ENCODE peak calls at places on chromosomes 13 and 19, in five cellular contexts. C, Q, F, Y and A are unnamed samples.

GRCh38 chr19:33795370-33796163 is 1.1 kb upstream of the KCTD15 start:
- DNase-seq in C (no peak), Q (peak; percentile 26), F (peak; percentile 75), Y (peak; percentile 86), A (no peak)

GRCh38 chr19:18775586-18776287 is 15.4 kb downstream of the COMP start:
- DNase-seq in C (no peak), Q (no peak), F (peak; percentile 71), Y (no peak), A (no peak)

GRCh38 chr19:17216058-17216670 is 1.0 kb downstream of the USE1 start:
- DNase-seq in C (no peak), Q (no peak), F (no peak), Y (no peak), A (no peak)

GRCh38 chr13:113209880-113210421 is 538 bp downstream of the CUL4A start:
- DNase-seq in C (peak; percentile 73), Q (peak; percentile 73), F (peak; percentile 55), Y (peak; percentile 80), A (no peak)

GRCh38 chr19:56015756-56016155 is 29.2 kb downstream of the NLRP5 start:
- DNase-seq in C (no peak), Q (no peak), F (no peak), Y (no peak), A (no peak)

GRCh38 chr13:108700421-108701170 is 71.2 kb downstream of the MYO16 start:
- DNase-seq in C (no peak), Q (no peak), F (peak; percentile 71), Y (no peak), A (no peak)

GRCh38 chr19:46716013-46716671 is 772 bp downstream of the PRKD2 start:
- DNase-seq in C (no peak), Q (no peak), F (no peak), Y (peak; percentile 56), A (peak; percentile 47)

GRCh38 chr19:47860602-47861297 is 1.7 kb downstream of the TPRX2 start:
- DNase-seq in C (no peak), Q (no peak), F (no peak), Y (peak; percentile 20), A (no peak)

GRCh38 chr19:38433268-38433733 is at the start of gene RYR1:
- DNase-seq in C (no peak), Q (peak; percentile 37), F (no peak), Y (peak; percentile 79), A (peak; percentile 65)

GRCh38 chr13:21050288-21051197 is 10.8 kb downstream of the LATS2 start:
- DNase-seq in C (no peak), Q (no peak), F (no peak), Y (no peak), A (no peak)

GRCh38 chr13:86318424-86318823 is 519.2 kb upstream of the SLITRK6 start:
- DNase-seq in C (no peak), Q (no peak), F (no peak), Y (no peak), A (no peak)

DNA sequence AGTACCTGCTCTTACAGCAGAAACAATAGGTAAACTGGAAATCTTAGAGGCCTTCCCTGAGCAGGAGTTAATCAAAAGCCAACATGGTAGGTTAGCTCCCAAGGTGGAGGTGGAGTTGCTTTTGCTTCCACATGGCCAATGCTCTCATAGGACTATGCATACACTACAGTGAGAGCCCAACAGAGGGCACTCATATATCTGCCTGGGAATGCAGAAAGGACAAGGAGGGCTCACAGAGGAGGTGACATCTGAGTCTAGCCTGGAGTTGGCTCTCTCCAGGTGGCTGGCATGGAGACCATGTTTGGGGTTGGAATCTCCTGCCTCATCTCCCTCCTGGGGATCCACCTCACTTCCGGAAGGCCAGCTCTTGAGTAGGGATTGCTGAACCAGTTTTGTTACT is 34.6 kb downstream of the ATP8A2 start:
- DNase-seq in C (no peak), Q (no peak), F (no peak), Y (no peak), A (no peak)
- TF ChIP-seq CTCF in C (no peak), Q (no peak), F (no peak), Y (no peak), A (no peak)

GRCh38 chr13:111076156-111077013 is 38.7 kb upstream of the ARHGEF7 start:
- DNase-seq in C (no peak), Q (no peak), F (no peak), Y (no peak), A (no peak)
- TF ChIP-seq CTCF in C (no peak), Q (no peak), F (peak; percentile 7), Y (no peak), A (no peak)

GRCh38 chr13:81539643-81540150 is 1198.8 kb upstream of the SPRY2 start:
- DNase-seq in C (no peak), Q (no peak), F (no peak), Y (no peak), A (no peak)

DNA sequence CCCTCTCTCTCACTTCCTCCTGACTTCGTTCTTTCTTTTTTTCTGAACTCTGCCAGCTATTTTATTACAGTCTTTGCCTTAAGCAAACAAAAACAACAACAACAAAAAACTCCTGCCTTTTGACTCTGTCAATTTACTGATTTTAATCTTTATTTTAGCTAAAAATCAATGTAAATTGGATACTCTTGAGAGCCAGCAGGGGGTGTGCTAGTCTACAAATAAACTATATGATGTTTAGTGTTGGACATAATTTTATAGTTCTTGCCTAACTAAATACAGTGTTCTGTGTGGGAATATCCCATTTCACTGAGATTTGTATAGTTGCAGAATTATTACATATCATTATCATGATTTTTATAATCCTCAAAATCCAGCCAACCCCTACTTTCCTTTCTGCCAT is 1199.9 kb upstream of the SPRY2 start:
- DNase-seq in C (no peak), Q (no peak), F (no peak), Y (no peak), A (no peak)
- TF ChIP-seq CTCF in C (no peak), Q (no peak), F (no peak), Y (peak; percentile 9), A (no peak)

DNA sequence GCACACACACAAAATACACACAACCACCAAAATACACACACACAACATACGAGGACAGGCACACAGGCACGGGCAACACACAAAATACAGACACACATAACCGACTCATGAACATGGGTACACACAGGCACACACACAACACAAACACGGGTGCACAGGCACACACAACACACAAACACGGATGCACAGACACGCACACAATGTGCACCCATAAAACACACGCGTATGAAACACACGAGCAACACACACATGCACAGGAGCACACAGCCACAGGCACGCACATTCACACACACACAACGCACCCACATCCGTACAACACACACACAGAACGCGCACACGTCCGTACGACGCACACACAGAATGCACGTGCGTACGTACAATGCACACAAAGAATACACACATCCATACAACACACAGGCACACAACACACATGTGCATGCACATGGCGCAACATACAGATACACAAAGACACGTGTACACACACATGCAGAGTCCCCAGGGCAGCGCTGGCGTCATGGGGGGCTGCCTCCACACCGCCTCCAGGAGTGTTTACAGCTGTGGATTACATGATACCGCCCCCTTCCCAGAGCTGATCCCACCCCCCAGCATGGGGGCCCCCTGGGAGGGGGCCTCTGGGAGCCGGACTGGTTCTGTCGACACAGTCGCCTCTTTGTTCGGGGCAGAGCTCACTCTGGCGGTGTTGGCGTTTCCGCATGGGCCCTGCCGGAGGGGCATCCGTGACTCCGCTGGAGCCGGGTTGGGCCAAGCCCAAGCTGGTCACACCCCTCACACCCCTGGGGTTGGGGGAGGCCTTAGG is 2.9 kb downstream of the SBNO2 start:
- DNase-seq in C (no peak), Q (no peak), F (no peak), Y (peak; percentile 47), A (no peak)
- TF ChIP-seq CTCF in C (no peak), Q (no peak), F (no peak), Y (no peak), A (no peak)

DNA sequence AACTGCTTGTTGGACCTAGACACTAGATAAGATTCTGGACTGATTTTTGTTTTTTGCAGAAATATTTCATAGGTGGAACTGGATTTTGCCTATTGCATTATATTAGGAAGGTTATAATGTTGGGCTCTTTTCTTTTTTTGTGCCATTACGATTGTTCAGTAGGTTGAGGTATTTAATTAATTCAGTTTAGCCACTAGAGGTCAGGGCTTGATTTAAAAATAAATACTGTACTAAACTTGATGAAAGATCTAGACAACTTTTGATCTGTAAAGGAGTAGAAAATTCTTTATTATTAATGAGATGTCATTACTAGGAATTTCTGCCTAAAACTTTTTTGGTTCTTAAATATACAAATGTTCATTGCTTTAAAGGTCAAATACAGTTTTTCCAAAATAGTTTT is 15.2 kb upstream of the SUPT20H start:
- DNase-seq in C (no peak), Q (no peak), F (peak; percentile 49), Y (no peak), A (no peak)
- TF ChIP-seq CTCF in C (peak; percentile 54), Q (peak; percentile 49), F (peak; percentile 54), Y (peak; percentile 26), A (peak; percentile 67)

GRCh38 chr19:29603308-29603707 is 2.8 kb upstream of the POP4 start:
- DNase-seq in C (no peak), Q (no peak), F (no peak), Y (no peak), A (no peak)

GRCh38 chr19:29610213-29610573 is 4.1 kb downstream of the POP4 start:
- DNase-seq in C (no peak), Q (no peak), F (no peak), Y (no peak), A (no peak)

GRCh38 chr19:29609636-29610035 is 3.6 kb downstream of the POP4 start:
- DNase-seq in C (no peak), Q (no peak), F (no peak), Y (no peak), A (no peak)

GRCh38 chr19:29606420-29606747 is 301 bp downstream of the POP4 start:
- DNase-seq in C (no peak), Q (no peak), F (no peak), Y (no peak), A (no peak)

DNA sequence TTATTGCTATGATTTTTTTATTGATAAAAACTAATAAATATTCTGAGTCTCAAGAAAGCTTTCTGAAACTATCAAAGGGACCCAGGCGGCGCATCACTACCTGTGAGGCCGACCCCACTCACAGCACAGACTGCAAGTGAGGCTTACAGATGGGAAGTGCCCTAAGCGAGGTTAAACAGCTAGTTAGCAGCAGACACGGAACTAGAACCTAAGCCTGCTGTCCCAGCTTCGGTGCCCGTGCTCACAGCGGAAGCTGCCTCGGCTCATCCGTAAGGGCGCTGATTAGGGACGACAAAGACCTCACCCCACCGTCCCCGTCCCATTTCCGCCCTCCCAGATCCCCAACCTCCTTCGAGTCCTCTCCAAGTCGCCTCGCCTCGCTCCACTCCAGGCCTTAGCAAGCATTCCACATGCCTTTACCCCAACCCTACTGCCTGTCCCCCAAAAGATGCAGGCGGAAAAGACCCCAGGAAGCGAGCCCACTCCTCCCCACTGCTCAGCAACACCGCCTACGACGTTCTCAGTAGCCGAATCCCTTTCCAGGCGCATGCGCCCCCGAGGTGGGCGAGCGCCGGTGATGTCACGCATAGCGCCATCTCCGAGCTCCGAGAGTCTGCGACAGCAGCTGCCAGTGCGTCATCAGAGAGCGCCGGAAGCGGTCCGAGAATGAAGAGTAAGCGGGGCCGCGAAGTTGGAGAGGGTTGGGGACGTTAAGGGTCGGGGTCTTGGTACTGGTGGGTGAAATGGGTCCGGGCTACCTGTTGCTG is at the start of gene POP4:
- DNase-seq in C (peak; percentile 95), Q (peak; percentile 99), F (peak; percentile 94), Y (peak; percentile 99), A (peak; percentile 98)
- TF ChIP-seq CTCF in C (no peak), Q (no peak), F (no peak), Y (no peak), A (no peak)

DNA sequence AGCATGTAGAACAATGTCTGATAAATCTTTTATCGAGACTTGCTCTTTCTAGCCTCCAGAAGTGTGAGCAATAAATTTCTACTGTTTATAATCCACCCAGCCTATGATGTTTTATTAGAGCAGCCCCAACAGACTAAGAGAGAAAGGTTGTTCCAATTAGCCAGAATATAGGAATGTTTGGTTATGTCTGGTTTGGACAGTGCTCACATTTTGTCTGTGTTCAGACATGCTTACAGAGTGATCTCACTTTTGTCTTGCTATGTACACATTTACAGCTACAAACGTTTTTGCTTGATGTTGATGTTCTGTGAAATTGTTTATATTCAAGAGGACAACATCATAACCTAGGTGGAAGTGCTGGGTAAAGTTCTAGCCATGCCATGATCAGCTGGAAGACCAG is 18.0 kb upstream of the EVI5L start:
- DNase-seq in C (no peak), Q (no peak), F (peak; percentile 28), Y (no peak), A (no peak)
- TF ChIP-seq CTCF in C (no peak), Q (no peak), F (no peak), Y (no peak), A (no peak)